ENCODE peak calls at places on chromosomes 1 and 21, in eight cellular contexts. Q, P, F, H, N, L, S and Y are unnamed samples.

GRCh38 chr1:119784127-119784781 is 15.5 kb upstream of the HMGCS2 start:
- DNase-seq in N (peak), H (peak), P (peak), S (no peak), F (peak), L (no peak), Q (no peak), Y (no peak)

GRCh38 chr1:225637651-225638199 is 15.2 kb downstream of the ENAH start:
- DNase-seq in S (no peak), N (no peak), H (no peak), F (no peak), L (no peak), Q (no peak), P (no peak), Y (no peak)

GRCh38 chr1:110563089-110563488 is 43.1 kb downstream of the KCNA2 start:
- DNase-seq in F (no peak), H (no peak), N (no peak), L (no peak), P (no peak), S (no peak), Q (no peak), Y (no peak)

GRCh38 chr21:46184625-46185555 is 631 bp upstream of the SPATC1L start:
- DNase-seq in S (peak), L (peak), H (peak), N (peak), P (peak), F (peak), Q (no peak), Y (no peak)

GRCh38 chr1:94316183-94316582 is 78.8 kb upstream of the ARHGAP29 start:
- DNase-seq in L (no peak), S (no peak), N (no peak), F (no peak), Q (no peak), P (no peak), H (no peak), Y (no peak)

GRCh38 chr1:6486433-6487011 is 4.9 kb downstream of the PLEKHG5 start:
- DNase-seq in P (peak), H (peak), Q (peak), L (peak), S (peak), N (peak), F (peak), Y (peak)

GRCh38 chr1:85847356-85847755 is 139.1 kb upstream of the ZNHIT6 start:
- DNase-seq in L (no peak), Q (no peak), F (no peak), N (no peak), H (no peak), P (no peak), S (no peak), Y (no peak)

GRCh38 chr21:42873096-42873495 is 6.2 kb downstream of the WDR4 start:
- DNase-seq in F (no peak), N (no peak), Q (no peak), P (no peak), S (no peak), L (no peak), H (no peak), Y (no peak)

GRCh38 chr1:206557636-206558473 is 50.5 kb downstream of the RASSF5 start:
- DNase-seq in P (peak), S (no peak), L (no peak), N (no peak), H (no peak), Q (no peak), F (peak), Y (no peak)

GRCh38 chr1:23810818-23811420 is 10.4 kb upstream of the GALE start:
- DNase-seq in N (no peak), F (peak), H (no peak), L (peak), Q (peak), P (peak), S (no peak), Y (peak)

GRCh38 chr1:28456078-28456477 is 49.8 kb upstream of the RCC1 start:
- DNase-seq in F (no peak), Q (no peak), N (no peak), L (no peak), P (no peak), S (no peak), H (no peak), Y (no peak)

GRCh38 chr1:98749152-98749756 is 87.7 kb downstream of the SNX7 start:
- DNase-seq in S (no peak), N (no peak), Q (peak), P (no peak), L (no peak), H (no peak), F (no peak), Y (no peak)

GRCh38 chr21:25054689-25055088 is 552.6 kb downstream of the MRPL39 start:
- DNase-seq in Q (no peak), F (no peak), N (no peak), P (no peak), H (no peak), S (no peak), L (no peak), Y (no peak)

GRCh38 chr1:213104604-213105003 is 53.6 kb downstream of the RPS6KC1 start:
- DNase-seq in H (no peak), F (no peak), P (no peak), S (no peak), Q (no peak), L (no peak), N (no peak), Y (no peak)

GRCh38 chr1:242187171-242187570 is 188.3 kb upstream of the MAP1LC3C start:
- DNase-seq in N (no peak), L (no peak), S (no peak), H (no peak), Q (no peak), F (no peak), P (no peak), Y (no peak)

GRCh38 chr1:4062560-4062959 is 162.5 kb upstream of the C1orf174 start:
- DNase-seq in Q (no peak), L (no peak), P (no peak), H (no peak), F (peak), N (no peak), S (no peak), Y (no peak)
- TF ChIP-seq POLR2A in Q (no peak), L (no peak), P (no peak), H (no peak), F (no peak), N (no peak), S (no peak), Y (no peak)

DNA sequence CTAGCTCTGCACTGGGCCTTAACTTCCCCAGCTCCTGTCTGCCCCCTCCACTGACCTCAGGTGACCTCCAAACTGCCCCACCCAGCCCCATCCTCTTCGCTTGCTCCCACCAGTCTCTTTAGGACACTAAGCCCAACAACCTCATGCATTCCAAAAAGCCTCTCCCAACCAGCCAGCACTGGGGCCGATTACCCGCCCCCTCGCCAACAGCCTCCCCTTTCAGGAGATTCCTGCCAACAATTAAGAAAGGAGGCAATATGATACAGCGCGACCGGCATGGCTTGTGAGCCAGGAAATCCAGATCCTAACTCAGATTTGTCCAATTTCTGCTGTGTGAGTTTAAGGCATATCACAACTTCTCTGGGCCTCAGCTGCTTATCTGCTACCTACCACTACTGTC is 14.7 kb downstream of the KANK4 start:
- DNase-seq in F (no peak), N (no peak), H (no peak), S (no peak), Q (no peak), L (no peak), P (peak), Y (no peak)
- TF ChIP-seq POLR2A in F (no peak), N (no peak), H (no peak), S (no peak), Q (no peak), L (no peak), P (no peak), Y (no peak)

GRCh38 chr1:17941396-17941795 is 166.2 kb upstream of the IGSF21 start:
- DNase-seq in Q (no peak), N (no peak), H (no peak), P (no peak), S (no peak), L (no peak), F (no peak), Y (no peak)
- TF ChIP-seq POLR2A in Q (no peak), N (no peak), H (no peak), P (no peak), S (no peak), L (no peak), F (no peak), Y (no peak)

GRCh38 chr1:230141002-230141648 is 74.1 kb downstream of the GALNT2 start:
- DNase-seq in H (no peak), F (no peak), S (no peak), L (no peak), N (no peak), Q (no peak), P (no peak), Y (no peak)

GRCh38 chr1:230139306-230139705 is 72.3 kb downstream of the GALNT2 start:
- DNase-seq in F (no peak), S (no peak), P (peak), N (no peak), H (no peak), L (no peak), Q (no peak), Y (no peak)

GRCh38 chr1:230141797-230142607 is 75.0 kb downstream of the GALNT2 start:
- DNase-seq in S (no peak), N (no peak), L (no peak), Q (no peak), H (no peak), P (no peak), F (no peak), Y (no peak)

GRCh38 chr1:230139741-230140140 is 72.7 kb downstream of the GALNT2 start:
- DNase-seq in S (no peak), N (no peak), H (no peak), L (no peak), Q (no peak), P (no peak), F (no peak), Y (no peak)

DNA sequence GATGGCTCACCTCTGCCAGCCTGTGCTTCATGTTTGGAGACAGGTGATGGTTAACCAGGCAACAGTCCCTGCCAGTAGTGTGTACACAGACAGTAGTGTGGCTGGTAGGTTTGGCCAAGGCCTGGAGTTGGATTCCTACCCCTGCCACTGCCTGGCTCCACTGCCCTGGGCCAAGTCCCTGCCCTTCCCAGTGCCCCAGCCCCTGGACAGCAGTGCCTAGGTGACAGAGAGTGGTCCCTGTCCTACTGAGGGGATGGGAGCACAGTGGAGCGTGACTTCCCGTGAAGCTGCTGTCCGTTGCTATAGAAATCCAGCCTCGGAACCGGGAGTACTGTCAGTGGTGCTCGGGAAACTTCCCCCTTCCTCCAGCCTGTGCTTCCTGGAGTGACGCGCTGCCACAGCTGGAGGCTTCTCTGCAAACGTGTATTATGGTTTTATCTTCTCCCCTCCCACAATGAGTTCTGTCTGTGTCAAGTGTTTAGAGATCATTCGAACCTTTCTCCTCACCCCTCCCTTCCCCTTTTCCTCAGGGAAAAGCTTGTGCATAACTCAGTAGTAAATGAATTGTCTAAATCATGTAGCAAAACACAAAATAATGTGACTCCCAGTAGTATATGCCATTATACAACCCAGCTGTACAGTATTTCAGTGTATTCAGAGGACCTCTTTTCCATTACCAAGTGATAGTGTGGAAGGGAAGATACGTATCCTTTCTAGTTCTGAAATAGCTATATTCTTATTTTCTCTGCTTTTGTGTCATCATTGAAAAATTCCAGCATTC is 73.4 kb downstream of the GALNT2 start:
- DNase-seq in H (peak), S (no peak), N (peak), Q (no peak), P (no peak), L (peak), F (no peak), Y (no peak)
- TF ChIP-seq POLR2A in H (no peak), S (no peak), N (no peak), Q (no peak), P (no peak), L (no peak), F (no peak), Y (no peak)

GRCh38 chr1:32364836-32365235 is 2.5 kb downstream of the TSSK3 start:
- DNase-seq in Q (no peak), F (no peak), H (no peak), S (no peak), P (no peak), L (no peak), N (no peak), Y (no peak)

GRCh38 chr1:32365445-32365844 is 3.1 kb downstream of the TSSK3 start:
- DNase-seq in P (no peak), Q (no peak), S (no peak), F (no peak), N (no peak), H (no peak), L (no peak), Y (no peak)

GRCh38 chr1:32362474-32363313 is at the start of the genes FAM229A and TSSK3:
- DNase-seq in Q (no peak), P (no peak), L (no peak), F (no peak), S (no peak), N (no peak), H (no peak), Y (no peak)

GRCh38 chr1:32361674-32362473 is 411 bp downstream of the FAM229A start:
- DNase-seq in H (peak), L (peak), P (peak), F (peak), Q (no peak), S (no peak), N (peak), Y (no peak)

GRCh38 chr1:32363713-32364112 is 1.4 kb downstream of the TSSK3 start:
- DNase-seq in Q (no peak), P (peak), N (no peak), S (no peak), H (no peak), L (no peak), F (no peak), Y (no peak)
- TF ChIP-seq POLR2A in Q (no peak), P (no peak), N (no peak), S (no peak), H (no peak), L (no peak), F (no peak), Y (no peak)

DNA sequence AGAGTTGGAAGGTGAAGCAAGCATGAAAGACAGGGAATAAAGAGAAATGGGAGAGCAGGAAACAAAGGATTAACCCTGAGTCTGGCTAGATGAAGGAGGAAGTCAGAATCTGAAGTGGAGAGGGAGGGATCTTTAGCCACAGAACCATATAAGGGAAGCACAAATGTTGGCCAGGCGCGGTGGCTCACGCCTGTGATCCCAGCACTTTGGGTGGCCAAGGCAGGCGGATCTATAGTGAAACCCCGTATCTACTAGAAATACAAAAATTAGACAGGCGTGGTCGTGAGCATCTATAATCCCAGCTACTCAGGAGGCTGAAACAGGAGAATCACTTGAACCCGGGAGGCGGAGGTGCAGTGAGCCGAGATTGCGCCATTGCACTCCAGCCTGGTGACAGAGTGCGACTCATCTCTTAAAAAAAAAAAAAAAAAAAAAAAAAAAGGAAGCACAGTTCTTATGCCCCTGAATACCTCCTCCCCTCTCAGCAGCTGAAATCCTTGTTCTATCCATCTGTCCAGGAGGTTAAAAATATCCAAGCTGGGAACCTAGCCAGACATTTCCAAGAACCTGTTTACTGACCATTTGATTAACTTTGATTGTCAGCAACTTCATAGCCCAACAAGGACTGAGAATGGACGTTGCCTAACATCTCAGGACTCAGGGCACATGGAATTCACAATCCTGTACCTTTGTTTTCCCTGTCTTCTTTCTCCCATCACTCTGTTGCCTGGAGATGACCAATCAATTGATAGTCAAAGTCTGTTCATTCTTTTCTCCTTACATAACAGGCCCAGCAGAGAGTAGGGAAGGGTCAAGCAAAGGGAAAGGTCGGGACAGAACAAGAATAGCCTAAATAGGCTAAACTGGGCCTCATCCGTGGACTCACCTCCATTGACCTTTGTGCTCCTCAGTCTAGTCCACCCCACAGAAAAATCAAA is 10.6 kb downstream of the TXNIP start:
- DNase-seq in H (peak), S (peak), Q (peak), N (peak), P (peak), L (peak), F (peak), Y (no peak)
- TF ChIP-seq POLR2A in H (no peak), S (no peak), Q (no peak), N (no peak), P (no peak), L (no peak), F (no peak), Y (no peak)